ENCODE peak calls at places on chromosomes 16 and 17, in four cellular contexts. N, R, V and F are unnamed samples.

GRCh38 chr16:25155553-25156460 is 44.3 kb downstream of the LCMT1 start:
- DNase-seq in N (no peak), R (no peak), V (no peak), F (no peak)

GRCh38 chr17:218711-219110 is 37.3 kb upstream of the DOC2B start:
- DNase-seq in V (no peak), R (no peak), N (no peak), F (no peak)

GRCh38 chr17:64441772-64442549 is 7.0 kb upstream of the MILR1 start:
- DNase-seq in V (no peak), R (no peak), N (no peak), F (no peak)

GRCh38 chr16:30805370-30806169 is 18.6 kb upstream of the ZNF629 start:
- DNase-seq in N (peak; percentile 54), R (peak; percentile 71), V (peak; percentile 80), F (peak; percentile 65)

GRCh38 chr16:12559714-12560113 is 244.0 kb downstream of the CPPED1 start:
- DNase-seq in V (no peak), R (no peak), N (no peak), F (no peak)

GRCh38 chr16:88591577-88592021 is 21.4 kb downstream of the ZC3H18 start:
- DNase-seq in R (no peak), V (no peak), N (no peak), F (no peak)

GRCh38 chr16:85303354-85303883 is 191.1 kb upstream of the CIBAR2 start:
- DNase-seq in N (peak; percentile 75), V (peak; percentile 89), R (peak; percentile 73), F (peak; percentile 62)

GRCh38 chr17:1640329-1641064 is 5.0 kb downstream of the SCARF1 start:
- DNase-seq in R (no peak), V (no peak), N (no peak), F (no peak)

GRCh38 chr17:36979585-36979941 is 30.8 kb downstream of the AATF start:
- DNase-seq in N (no peak), V (no peak), R (no peak), F (no peak)

GRCh38 chr17:8965394-8966168 is at the start of gene PIK3R5:
- DNase-seq in R (peak; percentile 34), N (peak; percentile 88), V (peak; percentile 96), F (peak; percentile 78)

GRCh38 chr16:84826558-84826941 is 6.8 kb downstream of the CRISPLD2 start:
- DNase-seq in N (no peak), V (no peak), R (no peak), F (no peak)

GRCh38 chr17:64202683-64203430 is 60.2 kb downstream of the TEX2 start:
- DNase-seq in N (no peak), V (no peak), R (no peak), F (no peak)

GRCh38 chr16:55899857-55900256 is 24.7 kb upstream of the CES5A start:
- DNase-seq in V (no peak), R (no peak), N (no peak), F (no peak)

GRCh38 chr16:22670044-22670536 is 143.9 kb upstream of the HS3ST2 start:
- DNase-seq in R (no peak), V (no peak), N (no peak), F (no peak)

GRCh38 chr17:45147102-45147580 is 1.1 kb upstream of the HEXIM1 start:
- DNase-seq in V (peak; percentile 81), R (no peak), N (no peak), F (no peak)

GRCh38 chr17:61579961-61580360 is 11.1 kb downstream of the NACA2 start:
- DNase-seq in R (no peak), V (no peak), N (no peak), F (no peak)
- TF ChIP-seq CTCF in R (no peak), V (no peak), N (no peak), F (no peak)

GRCh38 chr16:57608462-57609113 is 19.8 kb upstream of the ADGRG1 start:
- DNase-seq in N (no peak), V (no peak), R (no peak), F (no peak)

GRCh38 chr16:57607676-57608461 is 20.6 kb upstream of the ADGRG1 start:
- DNase-seq in V (no peak), N (no peak), R (no peak), F (no peak)

GRCh38 chr16:57610611-57611010 is 17.8 kb upstream of the ADGRG1 start:
- DNase-seq in N (peak; percentile 2), V (no peak), R (no peak), F (no peak)

GRCh38 chr16:57611184-57611583 is 17.2 kb upstream of the ADGRG1 start:
- DNase-seq in N (no peak), R (no peak), V (no peak), F (no peak)

DNA sequence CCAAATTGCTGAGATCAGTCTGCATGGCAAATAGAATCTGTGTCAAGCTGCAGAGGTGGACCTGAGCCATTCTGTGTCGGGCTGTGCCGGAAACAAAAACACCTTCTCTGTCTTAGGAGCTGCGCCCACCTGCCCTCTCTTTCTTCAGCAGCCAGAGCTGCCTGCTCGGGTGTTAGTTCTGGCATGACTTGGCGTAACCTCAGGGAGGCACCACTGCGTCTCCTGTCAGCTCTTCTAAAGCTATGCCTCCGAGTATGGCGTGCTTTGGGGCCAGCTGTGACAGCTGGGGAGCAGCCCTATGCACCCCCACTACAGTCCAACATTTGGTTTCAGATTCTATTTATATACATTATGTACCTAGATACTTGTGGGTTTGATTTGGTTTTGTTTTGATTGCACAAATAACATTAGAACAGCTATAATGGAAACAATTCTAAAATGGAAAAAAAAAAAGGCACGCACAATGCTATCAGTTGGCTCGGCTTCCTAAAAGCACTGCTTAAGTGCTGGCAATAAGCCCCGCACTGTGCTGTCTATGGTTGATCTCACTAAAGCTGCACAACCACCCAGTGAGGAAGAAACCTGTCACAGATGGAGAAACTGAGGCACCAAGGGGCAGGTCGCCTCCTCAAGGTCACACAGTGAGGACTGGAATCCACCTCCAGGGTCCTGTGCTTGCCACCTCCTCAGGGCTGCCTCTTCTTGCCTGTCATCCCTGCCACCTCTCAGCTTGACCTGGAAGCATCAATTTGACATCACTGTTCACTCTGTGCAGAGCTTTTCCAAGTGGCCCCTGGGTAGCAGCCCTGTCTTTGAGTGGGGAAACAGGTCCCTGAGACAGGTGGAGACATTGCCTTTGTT is 18.7 kb upstream of the ADGRG1 start:
- DNase-seq in R (no peak), V (no peak), N (no peak), F (no peak)
- TF ChIP-seq CTCF in R (no peak), V (no peak), N (no peak), F (no peak)

DNA sequence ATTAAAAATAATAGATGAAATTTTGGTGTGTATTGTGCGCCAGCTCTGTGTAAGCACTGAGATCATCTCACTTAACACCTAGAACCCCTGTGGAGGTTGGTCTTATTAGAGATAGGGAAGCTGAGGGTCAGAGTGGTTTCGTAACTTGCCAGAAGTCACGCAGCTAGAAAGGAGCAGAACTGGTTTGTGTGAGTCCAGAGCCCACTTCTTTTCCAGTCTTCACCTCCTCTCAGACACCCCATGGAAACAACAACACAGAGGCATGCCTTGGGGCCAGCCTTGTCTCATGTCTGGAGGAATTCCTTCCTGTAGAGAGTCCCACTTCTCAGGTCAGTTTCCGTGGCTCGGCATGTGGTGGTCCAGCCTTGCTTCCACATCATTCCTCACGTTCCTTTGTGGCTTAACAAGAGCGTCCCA is 16.5 kb downstream of the YPEL2 start:
- DNase-seq in N (no peak), V (no peak), R (no peak), F (no peak)
- TF ChIP-seq CTCF in N (no peak), V (no peak), R (no peak), F (no peak)

GRCh38 chr17:49898547-49899490 is 51.0 kb upstream of the TAC4 start:
- DNase-seq in N (no peak), V (no peak), R (no peak), F (no peak)
- TF ChIP-seq CTCF in N (no peak), V (no peak), R (no peak), F (peak; percentile 45)

DNA sequence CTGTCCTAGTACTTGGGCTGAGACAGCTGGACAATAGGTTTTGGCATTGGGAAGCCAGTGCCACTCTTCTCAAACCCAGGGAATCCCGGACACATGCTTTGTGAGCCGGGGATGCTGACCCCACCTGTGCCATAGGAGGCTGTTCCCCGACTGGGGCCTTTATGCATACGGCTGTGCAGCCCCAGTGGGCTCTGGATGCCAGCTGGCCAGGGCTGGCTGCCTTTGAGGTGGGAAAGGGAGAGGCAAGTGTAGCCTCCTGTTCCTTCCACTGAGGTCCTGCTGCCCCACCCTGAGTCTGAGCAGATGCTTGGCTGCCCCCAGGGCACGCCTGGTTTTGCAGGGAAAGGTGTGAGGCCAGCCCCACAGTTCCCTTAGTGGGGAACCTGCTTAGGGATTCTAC is 105.7 kb downstream of the CCDC182 start:
- DNase-seq in V (no peak), R (no peak), N (no peak), F (no peak)
- TF ChIP-seq CTCF in V (no peak), R (no peak), N (no peak), F (no peak)

DNA sequence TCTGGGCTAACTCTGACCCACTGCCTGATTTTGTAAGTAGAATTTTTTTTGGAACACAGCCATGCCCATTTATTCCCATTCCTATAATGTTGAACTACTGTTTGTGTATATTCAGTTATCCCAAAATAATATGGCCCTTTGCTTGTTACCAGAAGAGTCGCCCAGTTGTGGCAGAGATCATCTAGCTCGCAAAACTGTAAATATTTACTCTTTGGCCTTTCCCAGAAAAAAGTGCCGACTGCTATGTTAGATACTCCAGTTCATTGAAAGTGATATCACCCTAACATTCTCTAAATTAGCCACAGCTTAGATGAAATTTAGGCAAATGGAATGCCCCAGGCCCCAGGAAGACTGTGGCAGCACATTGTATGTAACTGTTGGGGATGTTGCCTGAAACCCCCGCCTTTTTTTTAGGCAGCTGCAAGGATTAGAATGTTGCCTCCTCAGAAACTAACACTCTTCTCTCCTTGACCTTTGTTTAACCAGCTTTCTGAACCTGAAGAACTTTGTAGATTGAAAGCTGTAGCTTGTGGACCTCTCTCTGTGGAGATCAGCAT is 19.1 kb downstream of the WWOX start:
- DNase-seq in V (no peak), N (no peak), R (no peak), F (no peak)
- TF ChIP-seq CTCF in V (no peak), N (no peak), R (no peak), F (no peak)

GRCh38 chr17:53629188-53629587 is 193.5 kb upstream of the KIF2B start:
- DNase-seq in R (no peak), N (no peak), V (no peak), F (no peak)

GRCh38 chr17:53630115-53630514 is 192.6 kb upstream of the KIF2B start:
- DNase-seq in N (no peak), V (no peak), R (no peak), F (no peak)

GRCh38 chr17:53631486-53631885 is 191.2 kb upstream of the KIF2B start:
- DNase-seq in V (no peak), R (no peak), N (no peak), F (no peak)

GRCh38 chr17:53628011-53628410 is 194.7 kb upstream of the KIF2B start:
- DNase-seq in R (no peak), N (no peak), V (no peak), F (no peak)

DNA sequence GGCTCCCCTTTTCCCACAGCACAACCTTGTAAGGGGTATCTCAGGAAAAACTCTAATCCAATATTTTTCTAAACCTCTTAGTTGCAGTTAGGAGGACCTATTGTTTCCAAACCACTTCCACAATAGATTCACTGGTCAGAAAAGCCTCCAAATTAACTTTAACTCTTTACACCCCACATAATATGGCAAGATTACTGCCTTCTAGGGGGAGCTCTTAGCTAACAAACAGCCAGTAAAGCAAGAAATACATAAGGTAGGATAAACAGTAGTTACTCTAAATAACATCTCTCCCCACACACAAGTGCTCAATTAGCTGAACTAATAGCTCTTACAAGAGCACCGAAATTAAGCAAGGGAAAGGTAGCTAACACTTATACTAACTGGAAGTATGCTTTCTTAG is 192.1 kb upstream of the KIF2B start:
- DNase-seq in V (no peak), N (no peak), R (no peak), F (no peak)
- TF ChIP-seq CTCF in V (no peak), N (no peak), R (no peak), F (no peak)

GRCh38 chr17:53574038-53574437 is 248.7 kb upstream of the KIF2B start:
- DNase-seq in R (no peak), N (no peak), V (no peak), F (no peak)

GRCh38 chr17:53571342-53571741 is 251.4 kb upstream of the KIF2B start:
- DNase-seq in R (no peak), V (no peak), N (no peak), F (no peak)

GRCh38 chr17:53570731-53571130 is 252.0 kb upstream of the KIF2B start:
- DNase-seq in N (no peak), R (no peak), V (no peak), F (no peak)
- TF ChIP-seq CTCF in N (no peak), R (no peak), V (no peak), F (no peak)